ENCODE peak calls at places on chromosomes 3 and 15, in five cellular contexts. H, Q, C, B and F are unnamed samples.

GRCh38 chr15:88454867-88455810 is 12.0 kb downstream of the MRPL46 start:
- DNase-seq in H (peak), Q (peak), C (no peak), B (peak), F (no peak)

GRCh38 chr15:81256916-81257315 is 60.2 kb downstream of the IL16 start:
- DNase-seq in H (no peak), Q (no peak), C (no peak), B (no peak), F (no peak)

GRCh38 chr15:25345943-25346342 is 92.9 kb downstream of the UBE3A start:
- DNase-seq in H (peak), Q (no peak), C (no peak), B (no peak), F (no peak)

GRCh38 chr15:83199288-83199687 is 8.3 kb downstream of the HDGFL3 start:
- DNase-seq in H (no peak), Q (no peak), C (no peak), B (no peak), F (no peak)

GRCh38 chr3:36941162-36941561 is 3.7 kb downstream of the TRANK1 start:
- DNase-seq in H (no peak), Q (no peak), C (no peak), B (no peak), F (no peak)

GRCh38 chr3:31391150-31391549 is 141.6 kb upstream of the STT3B start:
- DNase-seq in H (peak), Q (no peak), C (no peak), B (no peak), F (no peak)

GRCh38 chr3:112889357-112889756 is 42.7 kb upstream of the CD200R1L start:
- DNase-seq in H (peak), Q (no peak), C (no peak), B (no peak), F (no peak)

GRCh38 chr3:59432676-59433075 is 382.9 kb upstream of the CFAP20DC start:
- DNase-seq in H (no peak), Q (no peak), C (no peak), B (no peak), F (no peak)

GRCh38 chr3:87615506-87615905 is 339.1 kb upstream of the POU1F1 start:
- DNase-seq in H (no peak), Q (no peak), C (no peak), B (no peak), F (no peak)

GRCh38 chr3:184260571-184261269 is 633 bp downstream of the CAMK2N2 start:
- DNase-seq in H (peak), Q (no peak), C (no peak), B (peak), F (no peak)

GRCh38 chr15:90101969-90102890 is at the start of gene IDH2:
- DNase-seq in H (peak), Q (peak), C (no peak), B (peak), F (peak)

GRCh38 chr3:108301695-108302404 is 5.5 kb downstream of the HHLA2 start:
- DNase-seq in H (no peak), Q (no peak), C (no peak), B (no peak), F (no peak)

GRCh38 chr3:127037971-127038446 is 55.1 kb downstream of the PLXNA1 start:
- DNase-seq in H (no peak), Q (no peak), C (no peak), B (no peak), F (no peak)

GRCh38 chr15:74131618-74132191 is 1.3 kb downstream of the ISLR2 start:
- DNase-seq in H (no peak), Q (no peak), C (no peak), B (no peak), F (no peak)

GRCh38 chr3:70973558-70973957 is 610.0 kb downstream of the FOXP1 start:
- DNase-seq in H (no peak), Q (no peak), C (no peak), B (no peak), F (no peak)

GRCh38 chr15:19984101-19984500 is 557.5 kb downstream of the GOLGA6L6 start:
- DNase-seq in H (no peak), Q (no peak), C (no peak), B (no peak), F (no peak)

GRCh38 chr15:29377141-29377540 is 107.5 kb upstream of the NSMCE3 start:
- DNase-seq in H (no peak), Q (no peak), C (no peak), B (no peak), F (no peak)

GRCh38 chr15:40146037-40146436 is 14.8 kb upstream of the BUB1B start:
- DNase-seq in H (no peak), Q (no peak), C (no peak), B (no peak), F (no peak)

GRCh38 chr3:194300392-194300758 is 50.8 kb downstream of the CPN2 start:
- DNase-seq in H (peak), Q (no peak), C (no peak), B (no peak), F (no peak)

GRCh38 chr15:35444557-35445204 is 101.3 kb downstream of the DPH6 start:
- DNase-seq in H (peak), Q (no peak), C (no peak), B (peak), F (no peak)

GRCh38 chr3:48581621-48582481 is 13.3 kb downstream of the COL7A1 start:
- DNase-seq in H (no peak), Q (no peak), C (no peak), B (no peak), F (no peak)

GRCh38 chr3:125154800-125155269 is 57.7 kb downstream of the SLC12A8 start:
- DNase-seq in H (no peak), Q (no peak), C (no peak), B (no peak), F (no peak)

GRCh38 chr3:172194702-172195392 is 155.5 kb downstream of the FNDC3B start:
- DNase-seq in H (no peak), Q (no peak), C (no peak), B (peak), F (no peak)

GRCh38 chr15:67884514-67885225 is 44.8 kb upstream of the RNU6-1 start:
- DNase-seq in H (peak), Q (peak), C (no peak), B (peak), F (no peak)

GRCh38 chr3:194184265-194184751 is 48.4 kb downstream of the HES1 start:
- DNase-seq in H (peak), Q (no peak), C (no peak), B (peak), F (no peak)

GRCh38 chr3:15616053-15616452 is 14.5 kb downstream of the BTD start:
- DNase-seq in H (no peak), Q (no peak), C (no peak), B (no peak), F (no peak)

GRCh38 chr15:100050877-100051786 is 290.6 kb downstream of the ADAMTS17 start:
- DNase-seq in H (no peak), Q (no peak), C (no peak), B (no peak), F (no peak)

GRCh38 chr15:47432831-47433230 is 284.5 kb upstream of the SEMA6D start:
- DNase-seq in H (no peak), Q (no peak), C (no peak), B (no peak), F (no peak)

GRCh38 chr3:187041362-187042061 is 97.8 kb downstream of the RPL39L start:
- DNase-seq in H (no peak), Q (peak), C (no peak), B (peak), F (no peak)

GRCh38 chr15:76973362-76973743 is 21.6 kb upstream of the PSTPIP1 start:
- DNase-seq in H (peak), Q (peak), C (no peak), B (no peak), F (peak)

GRCh38 chr3:79490165-79491028 is 277.4 kb downstream of the ROBO1 start:
- DNase-seq in H (no peak), Q (no peak), C (no peak), B (no peak), F (no peak)

GRCh38 chr15:59274126-59274970 is 67.7 kb downstream of the LDHAL6B start:
- DNase-seq in H (no peak), Q (no peak), C (no peak), B (no peak), F (no peak)

GRCh38 chr3:5846271-5846670 is 658.8 kb downstream of the EDEM1 start:
- DNase-seq in H (no peak), Q (no peak), C (no peak), B (no peak), F (no peak)